ENCODE peak calls at places on chromosomes 16 and 17, in five cellular contexts. R is H9, O is IMR-90, U is neuronal stem cell, H is H1. Y is an unnamed sample.

GRCh38 chr17:39132192-39132600 is 19.2 kb downstream of the PLXDC1 start:
- DNase-seq in U (no peak), H (no peak), R (no peak), O (peak), Y (peak)

GRCh38 chr16:71441348-71441781 is 489 bp downstream of the TLE7 start:
- DNase-seq in R (peak), U (no peak), O (no peak), H (no peak), Y (peak)

GRCh38 chr17:32007463-32008298 is 498 bp downstream of the LRRC37B start:
- DNase-seq in U (peak), O (peak), R (peak), H (peak), Y (peak)

GRCh38 chr17:79666111-79666510 is 55.3 kb upstream of the RBFOX3 start:
- DNase-seq in U (no peak), O (no peak), R (peak), H (no peak), Y (no peak)

GRCh38 chr17:37082985-37083384 is 134.2 kb downstream of the AATF start:
- DNase-seq in H (no peak), R (no peak), O (no peak), U (no peak), Y (no peak)

GRCh38 chr16:57352636-57353047 is 5.9 kb upstream of the CCL22 start:
- DNase-seq in O (no peak), H (no peak), R (no peak), U (no peak), Y (no peak)

GRCh38 chr17:4944163-4944553 is 4.1 kb downstream of the RNF167 start:
- DNase-seq in R (peak), H (no peak), O (no peak), U (no peak), Y (peak)

GRCh38 chr17:39193346-39193745 is 4.1 kb downstream of the CACNB1 start:
- DNase-seq in H (no peak), U (no peak), R (no peak), O (no peak), Y (no peak)

GRCh38 chr17:11296994-11297393 is 56.0 kb downstream of the SHISA6 start:
- DNase-seq in O (no peak), U (peak), R (no peak), H (no peak), Y (peak)

GRCh38 chr16:75244844-75245758 is 6.3 kb downstream of the BCAR1 start:
- DNase-seq in R (peak), H (peak), O (peak), U (peak), Y (peak)
- H2BK5ac ChIP-seq in R (no peak), H (peak), O (peak), U (peak), Y (peak)

DNA sequence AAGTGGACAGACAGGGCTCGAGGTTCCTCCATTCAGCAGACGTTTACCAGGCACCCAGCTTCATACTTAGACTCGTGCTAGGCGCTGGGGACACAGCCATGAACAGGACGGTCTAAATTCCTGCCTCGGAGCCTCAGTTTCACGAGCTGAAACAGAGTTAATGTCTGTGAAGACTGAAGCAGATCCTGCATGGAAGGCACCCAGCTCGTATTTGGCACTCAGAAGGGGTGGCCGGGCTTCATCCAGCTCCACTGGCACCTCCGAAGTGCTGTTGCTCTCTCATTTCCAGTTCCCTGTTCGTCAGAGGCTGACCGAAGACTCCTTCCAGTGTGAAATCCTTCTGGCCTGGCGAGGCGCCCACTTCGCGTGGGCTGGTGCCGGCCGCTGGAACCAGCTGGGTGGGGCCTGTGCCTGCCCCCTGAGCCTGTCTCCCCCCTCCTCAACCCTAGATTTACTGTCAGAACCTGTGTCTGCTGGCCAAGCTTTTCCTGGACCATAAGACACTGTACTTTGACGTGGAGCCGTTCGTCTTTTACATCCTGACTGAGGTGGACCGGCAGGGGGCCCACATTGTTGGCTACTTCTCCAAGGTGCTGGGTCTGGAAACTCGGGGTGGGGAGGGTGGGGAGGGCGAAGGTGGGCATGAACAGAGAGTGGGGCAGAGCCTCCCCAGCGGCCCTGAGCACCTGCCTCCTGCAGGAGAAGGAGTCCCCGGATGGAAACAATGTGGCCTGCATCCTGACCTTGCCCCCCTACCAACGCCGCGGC is 5.8 kb downstream of the PRSS8 start:
- DNase-seq in O (no peak), R (no peak), H (no peak), U (no peak), Y (no peak)
- H2BK5ac ChIP-seq in O (no peak), R (no peak), H (peak), U (no peak), Y (no peak)

GRCh38 chr16:85183564-85183963 is 71.3 kb upstream of the CIBAR2 start:
- DNase-seq in H (no peak), R (no peak), U (no peak), O (no peak), Y (no peak)
- H2BK5ac ChIP-seq in H (no peak), R (no peak), U (no peak), O (no peak), Y (no peak)

DNA sequence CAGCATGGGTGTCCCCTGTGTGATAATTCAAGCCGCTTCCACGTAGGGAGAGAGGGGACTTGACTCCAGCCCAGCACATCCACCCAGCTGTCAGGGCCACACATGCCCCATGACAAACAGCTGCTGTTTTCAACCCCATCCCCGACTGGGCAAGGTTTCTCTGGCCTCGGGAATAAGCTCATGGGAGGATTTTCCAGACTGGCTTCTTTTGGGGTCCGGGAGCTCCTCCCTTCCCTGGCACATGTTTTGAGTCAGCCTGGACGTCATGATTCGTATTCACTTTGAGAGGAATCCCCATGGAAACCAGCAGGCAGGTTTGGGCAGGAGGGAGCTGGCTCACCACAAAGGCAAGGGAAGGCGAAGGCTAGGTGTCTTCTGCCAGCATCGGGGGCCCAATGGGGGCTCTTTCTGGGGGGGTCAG is 156.4 kb downstream of the CMIP start:
- DNase-seq in U (no peak), H (no peak), R (no peak), O (peak), Y (no peak)
- H2BK5ac ChIP-seq in U (no peak), H (no peak), R (no peak), O (no peak), Y (no peak)

GRCh38 chr17:43483674-43484551 is at the start of gene DHX8:
- DNase-seq in R (peak), H (peak), O (peak), U (peak), Y (peak)
- H2BK5ac ChIP-seq in R (peak), H (peak), O (peak), U (no peak), Y (peak)

DNA sequence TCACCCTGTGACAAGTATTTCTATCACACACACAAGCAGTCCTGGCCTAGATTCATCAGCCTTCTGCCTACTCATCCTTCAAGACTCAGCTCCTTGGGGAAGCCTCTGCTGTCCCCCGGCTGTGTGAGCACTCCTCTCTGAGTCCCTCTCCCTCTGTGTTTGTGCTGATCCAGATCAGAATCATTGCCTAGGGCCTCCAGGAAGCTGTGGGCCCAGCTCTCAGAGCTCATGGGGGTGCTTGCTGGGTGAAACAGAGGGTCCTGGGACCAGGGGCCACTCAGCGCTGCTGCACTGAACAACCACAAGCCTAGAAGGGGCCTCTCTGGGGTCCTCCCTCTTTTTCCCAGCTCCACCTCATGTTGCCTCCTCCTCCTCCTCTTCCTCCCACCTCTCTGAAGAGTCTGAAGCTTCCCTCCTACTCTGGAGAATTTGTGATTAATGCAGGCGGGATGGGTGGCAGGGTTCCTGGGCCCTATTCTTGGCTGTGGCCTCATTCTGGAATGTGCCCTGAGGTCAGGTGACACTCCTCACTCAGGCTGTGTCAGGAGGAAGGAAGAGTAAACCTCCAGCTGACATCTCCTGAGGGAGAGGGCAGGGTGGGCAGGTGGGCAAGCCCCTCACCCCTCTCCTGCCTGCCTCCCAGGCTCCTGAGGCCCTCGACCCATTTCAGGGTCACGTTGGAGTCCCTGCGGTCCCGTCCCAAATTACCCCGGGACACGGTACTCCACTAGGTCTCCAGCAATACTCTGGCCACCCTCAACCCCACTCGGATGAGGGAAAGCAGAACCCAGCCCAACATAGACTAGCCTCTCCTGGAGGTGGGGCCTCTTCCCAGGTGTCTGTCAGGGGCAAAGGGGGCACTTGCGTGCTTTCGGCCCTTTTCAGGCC is 10.1 kb downstream of the WFIKKN2 start:
- DNase-seq in O (peak), U (no peak), H (no peak), R (peak), Y (peak)
- H2BK5ac ChIP-seq in O (peak), U (no peak), H (no peak), R (no peak), Y (no peak)

GRCh38 chr16:30401768-30402425 is 5.5 kb upstream of the ZNF771 start:
- DNase-seq in O (no peak), R (no peak), H (no peak), U (no peak), Y (no peak)

GRCh38 chr16:30407794-30408534 is 558 bp downstream of the ZNF771 start:
- DNase-seq in U (no peak), R (no peak), O (no peak), H (no peak), Y (peak)

GRCh38 chr16:30409125-30410060 is 2.0 kb downstream of the ZNF771 start:
- DNase-seq in H (peak), U (peak), R (peak), O (peak), Y (peak)

GRCh38 chr16:30406911-30407793 is at the start of gene ZNF771:
- DNase-seq in U (peak), R (peak), O (peak), H (peak), Y (peak)
- H2BK5ac ChIP-seq in U (peak), R (no peak), O (peak), H (peak), Y (peak)